ENCODE peak calls at places on chromosomes 16 and 17, in six cellular contexts. O is PC-9, D is upper lobe of right lung, Z is uterus, Q is HCT116, L is colonic mucosa. I is an unnamed sample.

GRCh38 chr17:77675816-77676799 is 282.4 kb upstream of the TNRC6C start:
- DNase-seq in D (no peak), O (no peak), Z (no peak), L (no peak), Q (no peak), I (no peak)

GRCh38 chr16:85757341-85757822 is 6.5 kb upstream of the C16orf74 start:
- DNase-seq in Q (no peak), O (no peak), L (no peak), D (no peak), Z (no peak), I (no peak)

GRCh38 chr17:82752371-82753200 is 721 bp downstream of the TBCD start:
- DNase-seq in Z (no peak), L (peak; percentile 36), Q (no peak), O (no peak), D (peak; percentile 76), I (no peak)

GRCh38 chr16:69481901-69482341 is 57.5 kb downstream of the CYB5B start:
- DNase-seq in Q (no peak), D (peak; percentile 92), L (peak; percentile 50), Z (peak; percentile 84), O (no peak), I (no peak)

GRCh38 chr17:17810374-17811248 is 26.2 kb downstream of the SREBF1 start:
- DNase-seq in D (peak; percentile 67), O (no peak), Q (no peak), L (no peak), Z (peak; percentile 55), I (no peak)

GRCh38 chr17:57278740-57279387 is 22.5 kb downstream of the MSI2 start:
- DNase-seq in L (no peak), O (no peak), Q (no peak), Z (no peak), D (no peak), I (no peak)

GRCh38 chr17:33210240-33210639 is 82.9 kb downstream of the ASIC2 start:
- DNase-seq in Z (no peak), L (no peak), O (no peak), D (no peak), Q (no peak), I (no peak)

GRCh38 chr17:79812969-79813825 is 16.3 kb upstream of the CBX8 start:
- DNase-seq in O (no peak), Q (no peak), Z (no peak), D (no peak), L (no peak), I (no peak)

GRCh38 chr16:86812363-86812970 is 234.1 kb downstream of the FOXL1 start:
- DNase-seq in L (no peak), Q (no peak), D (no peak), O (no peak), Z (no peak), I (no peak)

GRCh38 chr17:29041091-29041490 is 1.9 kb upstream of the PIPOX start:
- DNase-seq in Q (no peak), D (no peak), Z (no peak), O (no peak), L (no peak), I (no peak)

GRCh38 chr17:29043539-29044165 is 711 bp downstream of the PIPOX start:
- DNase-seq in D (no peak), O (no peak), L (no peak), Q (no peak), Z (no peak), I (no peak)

GRCh38 chr17:29042026-29042678 is 789 bp upstream of the PIPOX start:
- DNase-seq in O (no peak), L (no peak), Z (no peak), D (no peak), Q (no peak), I (no peak)

GRCh38 chr17:29045026-29045425 is 2.1 kb downstream of the PIPOX start:
- DNase-seq in L (no peak), O (no peak), Q (no peak), D (no peak), Z (no peak), I (no peak)

GRCh38 chr17:29042679-29043538 is at the start of gene PIPOX:
- DNase-seq in Q (no peak), D (no peak), L (no peak), Z (no peak), O (no peak), I (no peak)
- TF ChIP-seq CTCF in Q (no peak), D (no peak), L (no peak), Z (no peak), O (no peak), I (no peak)

GRCh38 chr16:23562505-23562904 is 5.0 kb downstream of the UBFD1 start:
- DNase-seq in Z (no peak), Q (no peak), L (no peak), D (no peak), O (no peak), I (no peak)
- H3K27ac ChIP-seq in Z (no peak overlapping the region), Q (no peak overlapping the region), L (no peak overlapping the region), D (no peak overlapping the region), O (no peak overlapping the region), I (no peak overlapping the region)

DNA sequence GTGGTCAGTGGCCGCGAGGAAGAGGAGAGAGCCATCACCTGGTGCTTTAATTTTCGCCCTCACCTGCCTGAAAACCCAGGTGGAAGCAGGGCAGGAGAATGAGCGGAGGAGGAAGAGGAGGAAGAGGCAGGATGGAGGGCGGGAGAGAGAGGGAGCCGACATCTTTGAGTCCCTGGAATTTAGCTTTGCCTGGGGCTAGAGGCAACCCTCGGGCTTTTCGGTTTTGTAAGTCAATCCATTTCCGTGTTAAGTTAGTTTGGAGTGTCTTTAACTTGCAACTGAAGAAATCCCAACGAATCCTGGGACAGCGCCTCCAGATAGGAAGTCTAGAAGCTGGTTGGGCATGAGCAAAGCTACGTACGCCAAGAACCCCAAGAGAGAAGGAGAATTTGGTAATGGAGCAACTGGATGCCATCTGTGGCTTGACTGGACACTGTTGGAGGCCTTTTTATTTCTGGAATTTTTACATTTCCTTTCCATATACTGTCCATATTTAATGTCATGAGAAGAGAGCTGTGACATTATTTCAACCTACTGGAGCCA is 36.9 kb upstream of the ATP2A3 start:
- DNase-seq in D (no peak), Z (no peak), O (no peak), Q (no peak), L (no peak), I (no peak)
- H3K9me3 ChIP-seq in D (no peaks in the 10 kb centered on the region), Z (no peaks in the 10 kb centered on the region), O (no peaks in the 10 kb centered on the region), Q (no peaks in the 10 kb centered on the region), L (no peaks in the 10 kb centered on the region), I (no peaks in the 10 kb centered on the region)

GRCh38 chr16:7513429-7513828 is 180.8 kb downstream of the RBFOX1 start:
- DNase-seq in L (no peak), O (no peak), Q (no peak), D (no peak), Z (no peak), I (no peak)
- TF ChIP-seq CTCF in L (no peak), O (peak; percentile 53), Q (peak; percentile 50), D (peak; percentile 11), Z (no peak), I (peak; percentile 16)

GRCh38 chr17:36205637-36206458 is 5.0 kb upstream of the CCL4L2 start:
- DNase-seq in Q (no peak), Z (no peak), L (no peak), O (no peak), D (no peak), I (no peak)
- H3K27ac ChIP-seq in Q (no peak overlapping the region), Z (no peak overlapping the region), L (no peak overlapping the region), O (no peak overlapping the region), D (no peak overlapping the region), I (no peak overlapping the region)

GRCh38 chr17:74992223-74992622 is 4.8 kb downstream of the CDR2L start:
- DNase-seq in D (no peak), Z (no peak), Q (no peak), O (no peak), L (no peak), I (no peak)

GRCh38 chr17:74986206-74986576 is 1.2 kb upstream of the CDR2L start:
- DNase-seq in Z (no peak), L (no peak), O (no peak), D (no peak), Q (no peak), I (no peak)

GRCh38 chr17:74987909-74988711 is 678 bp downstream of the CDR2L start:
- DNase-seq in L (peak; percentile 79), Q (no peak), Z (peak; percentile 93), O (no peak), D (peak; percentile 87), I (no peak)

GRCh38 chr17:74990581-74991105 is 3.2 kb downstream of the CDR2L start:
- DNase-seq in D (no peak), O (no peak), Z (no peak), Q (no peak), L (no peak), I (no peak)

DNA sequence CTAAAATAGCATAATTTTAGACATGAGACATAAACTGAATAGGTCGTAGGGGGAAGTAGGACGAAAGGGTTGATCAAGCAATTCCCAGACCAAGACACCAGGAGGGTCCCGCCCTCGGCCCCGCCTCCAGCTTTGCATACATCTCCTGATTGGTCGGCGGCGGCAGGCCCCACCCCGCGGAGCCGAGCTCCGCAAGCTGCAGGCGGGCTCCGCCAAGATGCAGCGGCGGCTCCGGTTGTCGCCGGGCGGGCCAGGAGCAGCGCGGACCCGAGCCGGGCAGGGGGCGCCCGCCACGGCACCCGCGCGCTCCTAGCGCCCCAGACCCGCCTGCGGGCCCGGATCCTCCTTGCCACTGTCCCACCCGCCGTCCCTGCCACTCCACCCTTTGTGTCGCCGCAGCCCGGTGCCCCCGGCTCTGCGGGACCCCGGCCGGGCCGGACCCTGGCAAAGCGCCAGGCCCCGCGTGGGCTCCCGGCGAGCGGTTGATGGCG is at the start of gene CDR2L:
- DNase-seq in O (peak; percentile 81), L (peak; percentile 98), Q (peak; percentile 83), Z (peak; percentile 97), D (peak; percentile 98), I (peak; percentile 96)
- H3K9me3 ChIP-seq in O (no peaks in the 10 kb centered on the region), L (no peaks in the 10 kb centered on the region), Q (no peaks in the 10 kb centered on the region), Z (no peaks in the 10 kb centered on the region), D (no peaks in the 10 kb centered on the region), I (no peaks in the 10 kb centered on the region)

GRCh38 chr16:19722981-19723380 is 4.9 kb downstream of the IQCK start:
- DNase-seq in L (no peak), O (no peak), D (no peak), Z (no peak), Q (no peak), I (no peak)
- TF ChIP-seq CTCF in L (no peak), O (no peak), D (no peak), Z (no peak), Q (no peak), I (no peak)

I was measured in RWPE2.